ENCODE peak calls at places on chromosomes 5 and 9, in ten cellular contexts. K is WERI-Rb-1, O is GM04504, C is right cardiac atrium, L is iPS-NIHi11, Q is NCI-H69, T is PC-9, M is ELR, U is EL, V is mucosa of gallbladder. W is an unnamed sample.

GRCh38 chr5:104370523-104370922 is 807.9 kb upstream of the NUDT12 start:
- DNase-seq in O (no peak), V (no peak), C (no peak), M (peak; percentile 36), Q (no peak), T (no peak), U (no peak), L (no peak), K (no peak), W (no peak)

GRCh38 chr5:100889896-100890295 is 13.2 kb downstream of the ST8SIA4 start:
- DNase-seq in O (no peak), U (no peak), M (peak; percentile 39), L (no peak), Q (no peak), K (no peak), T (no peak), C (no peak), V (no peak), W (no peak)

GRCh38 chr5:153276151-153276550 is 214.3 kb upstream of the GRIA1 start:
- DNase-seq in U (peak; percentile 35), L (peak; percentile 67), Q (no peak), V (no peak), T (no peak), K (no peak), C (no peak), M (peak; percentile 48), O (peak; percentile 3), W (no peak)

GRCh38 chr9:121261107-121261460 is 6.9 kb upstream of the GSN start:
- DNase-seq in V (no peak), L (peak; percentile 35), U (peak; percentile 32), M (peak; percentile 41), O (no peak), K (peak; percentile 73), C (peak; percentile 67), Q (peak; percentile 86), T (peak; percentile 33), W (no peak)

GRCh38 chr9:93952784-93953491 is 2.2 kb downstream of the BARX1 start:
- DNase-seq in T (no peak), V (no peak), U (no peak), Q (no peak), K (no peak), C (no peak), O (no peak), L (no peak), M (no peak), W (no peak)

GRCh38 chr9:127941062-127941925 is 3.6 kb upstream of the DPM2 start:
- DNase-seq in U (no peak), Q (no peak), L (no peak), T (no peak), V (no peak), O (no peak), C (peak; percentile 82), M (no peak), K (no peak), W (no peak)

GRCh38 chr5:132050136-132050535 is 10.3 kb upstream of the IL3 start:
- DNase-seq in V (peak; percentile 40), O (no peak), L (no peak), U (no peak), T (no peak), Q (no peak), K (no peak), C (no peak), M (no peak), W (no peak)

GRCh38 chr9:69857131-69857530 is 36.5 kb downstream of the CFAP95 start:
- DNase-seq in Q (no peak), U (peak; percentile 91), M (peak; percentile 89), T (no peak), O (peak; percentile 70), V (no peak), L (no peak), K (no peak), C (no peak), W (no peak)

GRCh38 chr5:137954131-137954879 is 65.0 kb downstream of the PKD2L2 start:
- DNase-seq in C (no peak), U (peak; percentile 89), V (peak; percentile 73), T (no peak), K (no peak), O (peak; percentile 74), M (peak; percentile 90), L (no peak), Q (peak; percentile 29), W (peak; percentile 37)

GRCh38 chr5:142826093-142826492 is 55.9 kb downstream of the ARHGAP26 start:
- DNase-seq in C (no peak), M (no peak), L (no peak), U (no peak), V (no peak), T (no peak), K (no peak), O (no peak), Q (no peak), W (no peak)

GRCh38 chr5:19264821-19265220 is 723.2 kb downstream of the CDH18 start:
- DNase-seq in C (no peak), M (no peak), U (no peak), L (no peak), K (no peak), T (no peak), O (no peak), V (no peak), Q (no peak), W (no peak)

GRCh38 chr5:45521067-45521466 is 175.1 kb downstream of the HCN1 start:
- DNase-seq in U (no peak), O (peak; percentile 0), V (peak; percentile 51), M (peak; percentile 45), K (peak; percentile 64), C (no peak), Q (no peak), T (no peak), L (peak; percentile 39), W (no peak)

GRCh38 chr5:87787640-87788039 is 374.9 kb upstream of the CCNH start:
- DNase-seq in T (no peak), O (no peak), L (peak; percentile 36), U (no peak), V (no peak), K (no peak), M (no peak), C (no peak), Q (peak; percentile 100), W (no peak)

GRCh38 chr9:31137151-31137849 is 1247.1 kb upstream of the ACO1 start:
- DNase-seq in T (peak; percentile 72), U (peak; percentile 0), V (no peak), Q (no peak), O (no peak), M (peak; percentile 3), C (peak; percentile 43), L (peak; percentile 19), K (no peak), W (no peak)

GRCh38 chr5:135208555-135209494 is 174.8 kb upstream of the PITX1 start:
- DNase-seq in L (no peak), U (peak; percentile 98), T (peak; percentile 77), O (peak; percentile 85), V (peak; percentile 22), M (peak; percentile 98), K (peak; percentile 4), C (peak; percentile 62), Q (peak; percentile 52), W (peak; percentile 74)

GRCh38 chr9:14511452-14511851 is 181.8 kb downstream of the ZDHHC21 start:
- DNase-seq in V (no peak), O (no peak), Q (no peak), T (no peak), M (peak; percentile 2), C (no peak), L (no peak), U (no peak), K (no peak), W (no peak)

W was measured in AG09319.